ENCODE peak calls at places on chromosomes 6 and 20, in six cellular contexts. I is H1, V is IMR-90, B is mesendoderm, F is mesenchymal stem cell, H is neuronal stem cell. T is an unnamed sample.

GRCh38 chr6:108002365-108003221 is 44.6 kb upstream of the SEC63 start:
- DNase-seq in I (no peak), V (peak), B (peak), F (peak), H (no peak), T (peak)

GRCh38 chr6:6543181-6543879 is 45.2 kb upstream of the LY86 start:
- DNase-seq in I (no peak), V (no peak), B (no peak), F (no peak), H (no peak), T (no peak)

GRCh38 chr6:160035693-160036330 is 66.9 kb downstream of the IGF2R start:
- DNase-seq in I (no peak), V (peak), B (no peak), F (no peak), H (no peak), T (no peak)

GRCh38 chr6:79810153-79810806 is 137.1 kb downstream of the ELOVL4 start:
- DNase-seq in I (no peak), V (no peak), B (no peak), F (no peak), H (peak), T (no peak)

GRCh38 chr20:36542019-36542488 is 735 bp downstream of the MYL9 start:
- DNase-seq in I (peak), V (peak), B (peak), F (peak), H (peak), T (no peak)

GRCh38 chr6:159941286-159942113 is 27.4 kb upstream of the IGF2R start:
- DNase-seq in I (no peak), V (peak), B (peak), F (no peak), H (no peak), T (peak)

GRCh38 chr6:144912474-144912873 is 627.3 kb downstream of the UTRN start:
- DNase-seq in I (no peak), V (peak), B (no peak), F (peak), H (no peak), T (peak)

GRCh38 chr20:19448632-19449031 is 236.2 kb downstream of the SLC24A3 start:
- DNase-seq in I (no peak), V (no peak), B (no peak), F (no peak), H (no peak), T (no peak)

GRCh38 chr20:51500936-51501335 is 41.6 kb downstream of the NFATC2 start:
- DNase-seq in I (no peak), V (no peak), B (no peak), F (no peak), H (no peak), T (no peak)

DNA sequence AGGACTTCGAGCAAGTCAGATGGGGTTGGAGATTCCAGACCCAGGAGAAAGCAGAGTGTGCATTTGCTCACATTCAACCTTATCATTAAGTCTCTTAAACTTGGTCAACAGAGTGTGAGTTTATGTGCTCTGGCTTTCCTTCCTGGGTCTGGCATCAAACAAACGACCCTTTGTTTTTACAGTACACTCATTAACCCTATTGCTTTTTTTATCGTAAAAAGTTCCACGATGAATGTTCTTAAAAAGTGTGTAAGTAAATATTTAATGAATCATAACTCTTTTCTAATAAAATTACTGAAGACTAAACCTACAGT is 2.5 kb downstream of the FYN start:
- DNase-seq in I (no peak), V (no peak), B (no peak), F (no peak), H (no peak), T (no peak)
- H3K4me3 ChIP-seq in I (no peak), V (no peak), B (no peak), F (no peak), H (peak), T (no peak)

GRCh38 chr6:16181429-16182359 is 52.8 kb downstream of the MYLIP start:
- DNase-seq in I (no peak), V (no peak), B (no peak), F (no peak), H (no peak), T (no peak)
- H4K8ac ChIP-seq in I (no peak), V (no peak), B (no peak), F (no peak), H (no peak), T (no peak)

GRCh38 chr6:13831623-13832022 is 17.3 kb upstream of the MCUR1 start:
- DNase-seq in I (no peak), V (no peak), B (no peak), F (no peak), H (no peak), T (no peak)
- H3K4me3 ChIP-seq in I (no peak), V (no peak), B (no peak), F (no peak), H (no peak), T (no peak)

GRCh38 chr6:17602888-17603287 is 2.8 kb downstream of the FAM8A1 start:
- DNase-seq in I (no peak), V (no peak), B (no peak), F (no peak), H (no peak), T (no peak)

GRCh38 chr6:17596085-17596484 is 4.0 kb upstream of the FAM8A1 start:
- DNase-seq in I (no peak), V (no peak), B (no peak), F (no peak), H (no peak), T (no peak)

GRCh38 chr6:17600527-17601388 is 656 bp downstream of the FAM8A1 start:
- DNase-seq in I (peak), V (peak), B (peak), F (peak), H (peak), T (peak)

GRCh38 chr6:17601389-17601703 is 1.2 kb downstream of the FAM8A1 start:
- DNase-seq in I (no peak), V (peak), B (no peak), F (no peak), H (no peak), T (no peak)

DNA sequence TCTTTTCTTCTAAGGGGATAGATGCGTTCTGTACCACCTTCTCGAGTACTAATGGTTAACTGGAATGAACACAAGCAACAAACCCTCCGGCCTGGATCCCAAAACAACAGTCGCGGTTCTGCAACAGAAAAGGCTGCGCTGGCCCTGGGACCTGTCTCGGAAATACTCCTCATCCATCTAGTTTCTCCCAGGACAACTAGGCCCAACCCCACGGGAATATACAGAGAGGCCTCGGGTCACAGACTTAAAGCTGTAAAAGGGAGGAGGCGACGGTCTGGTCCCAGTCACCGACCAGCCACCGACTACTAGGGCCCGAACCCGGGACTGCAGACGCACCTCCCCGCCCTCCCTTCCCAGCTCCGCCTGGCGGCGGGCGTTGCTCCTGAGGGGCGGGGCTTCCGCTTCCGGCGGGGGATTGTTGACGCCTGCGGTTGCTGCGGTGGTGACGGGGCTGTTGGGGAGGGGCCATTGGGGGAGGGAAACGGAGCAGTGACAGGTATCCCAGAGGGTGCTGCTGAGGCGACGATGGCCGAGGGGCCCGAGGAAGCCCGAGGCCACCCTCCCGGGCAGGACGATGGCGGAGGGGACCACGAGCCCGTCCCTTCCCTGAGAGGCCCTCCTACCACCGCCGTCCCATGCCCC is at the start of gene FAM8A1:
- DNase-seq in I (peak), V (peak), B (peak), F (peak), H (peak), T (peak)
- H4K8ac ChIP-seq in I (peak), V (peak), B (peak), F (peak), H (no peak), T (peak)

DNA sequence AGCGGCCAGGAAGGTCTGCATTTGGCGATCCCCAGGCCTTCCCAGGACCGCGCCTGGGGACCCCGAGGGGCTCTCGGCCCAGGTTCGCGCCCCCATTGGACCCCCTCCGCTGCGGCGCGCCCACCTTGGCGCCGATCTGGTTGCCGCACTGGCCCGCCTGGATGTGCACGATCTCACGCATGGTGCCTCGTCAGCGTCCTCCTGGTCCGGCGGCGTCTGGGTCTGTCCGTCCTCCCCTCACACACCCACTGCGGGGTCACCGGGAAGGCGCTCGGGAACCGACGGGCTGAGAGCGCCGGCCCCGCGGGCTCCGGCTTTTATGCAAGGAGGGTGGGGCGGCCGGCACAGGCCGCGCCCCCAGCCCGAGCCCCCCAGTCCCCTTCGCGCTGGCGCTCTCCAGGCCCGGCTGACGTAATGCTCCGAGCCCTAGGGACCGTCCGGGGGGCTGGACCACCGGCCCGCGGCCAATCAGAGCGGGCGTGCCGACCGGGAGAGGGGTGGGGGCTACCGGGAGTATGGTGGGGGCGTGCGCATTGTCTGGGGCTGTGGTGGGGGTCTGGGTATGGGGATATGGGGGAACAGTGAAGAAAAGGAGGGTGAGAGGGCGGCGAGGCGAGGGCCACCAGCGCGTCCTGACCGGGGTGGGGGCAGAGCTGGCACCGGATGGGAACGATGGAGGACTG is at the start of gene TUBB2B:
- DNase-seq in I (peak), V (peak), B (peak), F (peak), H (peak), T (no peak)
- H3K4me3 ChIP-seq in I (peak), V (peak), B (peak), F (peak), H (peak), T (peak)

GRCh38 chr6:73694711-73695411 is 1.1 kb upstream of the CD109 start:
- DNase-seq in I (no peak), V (peak), B (peak), F (peak), H (no peak), T (peak)
- H4K8ac ChIP-seq in I (no peak), V (peak), B (no peak), F (peak), H (no peak), T (no peak)

GRCh38 chr6:12230523-12230922 is 59.6 kb upstream of the EDN1 start:
- DNase-seq in I (no peak), V (no peak), B (no peak), F (no peak), H (no peak), T (peak)

GRCh38 chr6:12238191-12238590 is 52.0 kb upstream of the EDN1 start:
- DNase-seq in I (no peak), V (no peak), B (no peak), F (no peak), H (no peak), T (no peak)

GRCh38 chr6:12232821-12233220 is 57.3 kb upstream of the EDN1 start:
- DNase-seq in I (no peak), V (no peak), B (no peak), F (no peak), H (peak), T (no peak)

GRCh38 chr6:12232339-12232738 is 57.8 kb upstream of the EDN1 start:
- DNase-seq in I (no peak), V (peak), B (no peak), F (peak), H (no peak), T (peak)

DNA sequence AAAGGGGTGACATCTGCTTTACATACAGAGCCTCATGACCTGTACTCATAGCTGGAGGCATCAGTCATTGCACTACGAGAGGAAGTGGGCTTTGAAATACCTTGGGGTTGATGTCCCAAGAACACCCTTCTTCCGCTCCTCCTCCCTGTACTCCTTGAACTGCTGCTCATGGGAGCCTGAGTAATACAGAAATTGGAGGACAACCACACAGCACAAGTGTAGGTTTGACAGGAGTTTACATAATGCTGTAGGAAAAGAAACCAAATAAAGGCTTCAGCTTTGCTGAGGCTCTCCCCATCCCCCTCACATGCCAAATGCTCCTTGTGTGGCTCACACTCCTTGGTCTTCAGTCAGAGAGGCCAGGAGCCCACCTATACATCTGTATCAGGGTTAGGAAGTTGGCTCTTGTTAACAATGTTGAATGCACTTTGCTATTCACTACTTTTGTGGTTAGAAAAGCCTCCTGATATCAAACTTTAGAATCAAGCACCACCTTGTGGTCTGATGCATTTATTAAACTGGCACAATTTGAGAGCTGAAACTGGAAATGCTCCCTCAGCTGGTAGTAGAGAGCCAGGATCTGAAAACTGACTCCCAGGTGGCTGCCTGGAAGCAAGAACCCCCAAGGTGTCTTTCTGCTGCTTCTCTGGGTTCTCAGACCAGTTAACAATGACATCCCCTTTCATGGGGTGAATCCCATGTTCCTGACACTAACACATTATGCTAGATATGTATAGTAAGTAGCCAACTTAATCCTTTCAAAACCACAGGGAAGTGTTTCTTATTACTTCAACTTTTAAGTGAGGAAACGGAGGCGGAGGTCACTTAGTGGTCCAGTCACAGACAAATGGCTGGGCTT is 56.2 kb upstream of the EDN1 start:
- DNase-seq in I (no peak), V (peak), B (peak), F (peak), H (peak), T (peak)
- H3K4me3 ChIP-seq in I (no peak), V (no peak), B (no peak), F (no peak), H (no peak), T (no peak)

GRCh38 chr20:38863024-38863851 is 57.7 kb downstream of the PPP1R16B start:
- DNase-seq in I (no peak), V (no peak), B (no peak), F (no peak), H (no peak), T (no peak)
- H4K8ac ChIP-seq in I (no peak), V (no peak), B (no peak), F (no peak), H (no peak), T (no peak)

DNA sequence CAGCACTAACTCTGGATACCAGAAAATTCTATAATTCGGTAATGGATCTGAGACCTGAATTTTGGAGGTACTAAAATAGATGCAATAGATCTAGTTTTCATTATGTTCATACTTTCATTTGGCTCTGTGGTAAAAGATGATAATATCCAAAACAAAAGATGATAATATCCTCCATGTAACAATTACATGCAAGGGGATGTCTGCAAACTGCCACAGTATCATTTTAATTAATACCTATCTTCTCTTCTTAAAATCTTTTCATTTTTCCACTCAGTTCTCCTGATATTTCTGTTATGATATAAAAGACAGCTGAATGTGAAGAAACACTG is 15.6 kb downstream of the BTN2A1 start:
- DNase-seq in I (no peak), V (no peak), B (no peak), F (no peak), H (no peak), T (no peak)
- H3K4me3 ChIP-seq in I (peak), V (peak), B (no peak), F (no peak), H (peak), T (no peak)